ENCODE peak calls at places on chromosomes 4 and X, in five cellular contexts. D, W, G, R and M are unnamed samples.

GRCh38 chr4:107913283-107913899 is 18.0 kb upstream of the CYP2U1 start:
- DNase-seq in D (no peak), G (peak), W (no peak), R (no peak), M (peak)

GRCh38 chr4:174053895-174054294 is 229.6 kb downstream of the FBXO8 start:
- DNase-seq in G (no peak), D (no peak), W (no peak), R (no peak), M (no peak)

GRCh38 chrX:150569155-150569477 is 695 bp downstream of the MTM1 start:
- DNase-seq in R (no peak), G (no peak), D (peak), W (no peak), M (no peak)

GRCh38 chr4:185109736-185110135 is 33.3 kb upstream of the SLC25A4 start:
- DNase-seq in W (no peak), D (no peak), G (no peak), R (no peak), M (no peak)

GRCh38 chrX:119755981-119756533 is 2.3 kb upstream of the SOWAHD start:
- DNase-seq in W (no peak), G (no peak), R (no peak), D (peak), M (peak)

GRCh38 chr4:186630128-186630527 is 74.8 kb upstream of the MTNR1A start:
- DNase-seq in G (no peak), W (no peak), D (no peak), R (no peak), M (no peak)

GRCh38 chr4:28388471-28388870 is 1527.8 kb downstream of the STIM2 start:
- DNase-seq in G (no peak), R (no peak), W (no peak), D (no peak), M (no peak)

GRCh38 chr4:26325191-26325590 is 4.4 kb downstream of the RBPJ start:
- DNase-seq in R (no peak), W (no peak), D (no peak), G (no peak), M (no peak)

GRCh38 chrX:9542106-9542764 is 77.4 kb downstream of the TBL1X start:
- DNase-seq in D (no peak), W (no peak), R (no peak), G (no peak), M (no peak)

GRCh38 chrX:140057001-140057411 is 91.7 kb upstream of the CXorf66 start:
- DNase-seq in R (peak), W (peak), G (peak), D (peak), M (peak)

GRCh38 chr4:157838366-157838765 is 334.5 kb downstream of the GASK1B start:
- DNase-seq in G (no peak), D (no peak), W (no peak), R (no peak), M (no peak)

GRCh38 chrX:72620550-72621145 is 48.0 kb upstream of the HDAC8 start:
- DNase-seq in R (peak), D (peak), W (peak), G (peak), M (peak)

GRCh38 chrX:154539077-154539476 is 7.6 kb downstream of the G6PD start:
- DNase-seq in W (no peak), G (no peak), D (no peak), R (no peak), M (no peak)

GRCh38 chr4:16775411-16776154 is 122.9 kb downstream of the LDB2 start:
- DNase-seq in D (no peak), R (no peak), G (no peak), W (no peak), M (no peak)

GRCh38 chrX:29841750-29842149 is 373.6 kb upstream of the MAGEB2 start:
- DNase-seq in D (no peak), G (no peak), R (no peak), W (no peak), M (no peak)

GRCh38 chr4:71545168-71545567 is 206.3 kb downstream of the SLC4A4 start:
- DNase-seq in D (no peak), G (peak), R (peak), W (no peak), M (no peak)

GRCh38 chr4:178275671-178276360 is 833.6 kb upstream of the AGA start:
- DNase-seq in G (no peak), R (no peak), W (no peak), D (no peak), M (no peak)

GRCh38 chrX:64334467-64334866 is 60.8 kb downstream of the MTMR8 start:
- DNase-seq in R (no peak), G (no peak), W (no peak), D (no peak), M (no peak)

GRCh38 chr4:3388461-3389185 is 53.1 kb upstream of the HGFAC start:
- DNase-seq in W (no peak), D (no peak), G (no peak), R (peak), M (peak)